ENCODE peak calls at places on chromosomes 4 and X, in five cellular contexts. One of them, this sample, is unnamed.

GRCh38 chr4:77994194-77994721 is 62.9 kb upstream of the FRAS1 start:
- DNase-seq in AG04449: peak; percentile 36
- DNase-seq in upper lobe of right lung: no peak
- DNase-seq in body of pancreas: peak; percentile 28
- DNase-seq in psoas muscle: no peak
- DNase-seq in this sample: peak; percentile 56

GRCh38 chr4:171812377-171813194 is 618 bp upstream of the GALNTL6 start:
- DNase-seq in AG04449: no peak
- DNase-seq in upper lobe of right lung: no peak
- DNase-seq in body of pancreas: no peak
- DNase-seq in psoas muscle: peak; percentile 11
- DNase-seq in this sample: no peak

GRCh38 chr4:173039617-173040176 is 128.9 kb upstream of the GALNT7 start:
- DNase-seq in AG04449: no peak
- DNase-seq in upper lobe of right lung: no peak
- DNase-seq in body of pancreas: no peak
- DNase-seq in psoas muscle: no peak
- DNase-seq in this sample: no peak

GRCh38 chrX:154323537-154323936 is 27.9 kb downstream of the TKTL1 start:
- DNase-seq in AG04449: no peak
- DNase-seq in upper lobe of right lung: no peak
- DNase-seq in body of pancreas: no peak
- DNase-seq in psoas muscle: no peak
- DNase-seq in this sample: no peak

GRCh38 chr4:89752932-89753598 is 83.9 kb downstream of the SNCA start:
- DNase-seq in AG04449: peak; percentile 64
- DNase-seq in upper lobe of right lung: no peak
- DNase-seq in body of pancreas: no peak
- DNase-seq in psoas muscle: no peak
- DNase-seq in this sample: peak; percentile 91

GRCh38 chr4:147480891-147481576 is at the start of gene EDNRA:
- DNase-seq in AG04449: no peak
- DNase-seq in upper lobe of right lung: peak; percentile 71
- DNase-seq in body of pancreas: no peak
- DNase-seq in psoas muscle: peak; percentile 25
- DNase-seq in this sample: no peak

GRCh38 chr4:159216834-159217233 is 114.0 kb downstream of the RAPGEF2 start:
- DNase-seq in AG04449: no peak
- DNase-seq in upper lobe of right lung: no peak
- DNase-seq in body of pancreas: no peak
- DNase-seq in psoas muscle: no peak
- DNase-seq in this sample: no peak

GRCh38 chr4:157023941-157024340 is 52.0 kb upstream of the GLRB start:
- DNase-seq in AG04449: no peak
- DNase-seq in upper lobe of right lung: no peak
- DNase-seq in body of pancreas: no peak
- DNase-seq in psoas muscle: no peak
- DNase-seq in this sample: no peak

GRCh38 chr4:121030151-121030550 is 42.2 kb downstream of the NDNF start:
- DNase-seq in AG04449: no peak
- DNase-seq in upper lobe of right lung: no peak
- DNase-seq in body of pancreas: no peak
- DNase-seq in psoas muscle: no peak
- DNase-seq in this sample: no peak

GRCh38 chr4:183797041-183797444 is 108.1 kb upstream of the STOX2 start:
- DNase-seq in AG04449: no peak
- DNase-seq in upper lobe of right lung: peak; percentile 87
- DNase-seq in body of pancreas: peak; percentile 45
- DNase-seq in psoas muscle: no peak
- DNase-seq in this sample: no peak

GRCh38 chrX:127459784-127460183 is 592.4 kb downstream of the ACTRT1 start:
- DNase-seq in AG04449: no peak
- DNase-seq in upper lobe of right lung: no peak
- DNase-seq in body of pancreas: no peak
- DNase-seq in psoas muscle: no peak
- DNase-seq in this sample: no peak

GRCh38 chrX:47191331-47191730 is 2.3 kb upstream of the UBA1 start:
- DNase-seq in AG04449: no peak
- DNase-seq in upper lobe of right lung: no peak
- DNase-seq in body of pancreas: peak; percentile 50
- DNase-seq in psoas muscle: no peak
- DNase-seq in this sample: no peak

GRCh38 chr4:185932491-185932890 is 120.5 kb upstream of the SORBS2 start:
- DNase-seq in AG04449: no peak
- DNase-seq in upper lobe of right lung: no peak
- DNase-seq in body of pancreas: no peak
- DNase-seq in psoas muscle: no peak
- DNase-seq in this sample: no peak

GRCh38 chr4:16759781-16760459 is 138.5 kb downstream of the LDB2 start:
- DNase-seq in AG04449: no peak
- DNase-seq in upper lobe of right lung: no peak
- DNase-seq in body of pancreas: no peak
- DNase-seq in psoas muscle: no peak
- DNase-seq in this sample: no peak

GRCh38 chrX:45719751-45720501 is 519.2 kb upstream of the DIPK2B start:
- DNase-seq in AG04449: no peak
- DNase-seq in upper lobe of right lung: no peak
- DNase-seq in body of pancreas: no peak
- DNase-seq in psoas muscle: no peak
- DNase-seq in this sample: no peak

GRCh38 chrX:69025802-69026301 is 139.4 kb downstream of the PJA1 start:
- DNase-seq in AG04449: no peak
- DNase-seq in upper lobe of right lung: no peak
- DNase-seq in body of pancreas: no peak
- DNase-seq in psoas muscle: no peak
- DNase-seq in this sample: no peak

GRCh38 chrX:83630662-83631061 is 122.6 kb downstream of the POU3F4 start:
- DNase-seq in AG04449: no peak
- DNase-seq in upper lobe of right lung: no peak
- DNase-seq in body of pancreas: no peak
- DNase-seq in psoas muscle: no peak
- DNase-seq in this sample: no peak

GRCh38 chr4:80731436-80731835 is 299.1 kb upstream of the BMP3 start:
- DNase-seq in AG04449: no peak
- DNase-seq in upper lobe of right lung: no peak
- DNase-seq in body of pancreas: no peak
- DNase-seq in psoas muscle: no peak
- DNase-seq in this sample: no peak

GRCh38 chr4:185061610-185062009 is 43.3 kb downstream of the HELT start:
- DNase-seq in AG04449: no peak
- DNase-seq in upper lobe of right lung: no peak
- DNase-seq in body of pancreas: no peak
- DNase-seq in psoas muscle: no peak
- DNase-seq in this sample: no peak

GRCh38 chr4:38075370-38076152 is 115.4 kb downstream of the PTTG2 start:
- DNase-seq in AG04449: no peak
- DNase-seq in upper lobe of right lung: no peak
- DNase-seq in body of pancreas: no peak
- DNase-seq in psoas muscle: no peak
- DNase-seq in this sample: no peak

GRCh38 chrX:153507484-153508178 is 9.8 kb upstream of the ATP2B3 start:
- DNase-seq in AG04449: no peak
- DNase-seq in upper lobe of right lung: peak; percentile 87
- DNase-seq in body of pancreas: peak; percentile 83
- DNase-seq in psoas muscle: peak; percentile 82
- DNase-seq in this sample: no peak

GRCh38 chr4:154617820-154618317 is 5.4 kb upstream of the FGG start:
- DNase-seq in AG04449: no peak
- DNase-seq in upper lobe of right lung: no peak
- DNase-seq in body of pancreas: no peak
- DNase-seq in psoas muscle: no peak
- DNase-seq in this sample: no peak

GRCh38 chrX:1451251-1451675 is 1.4 kb downstream of the ASMTL start:
- DNase-seq in AG04449: no peak
- DNase-seq in upper lobe of right lung: peak; percentile 44
- DNase-seq in body of pancreas: no peak
- DNase-seq in psoas muscle: no peak
- DNase-seq in this sample: no peak
- H3K4me3 ChIP-seq in AG04449: peak overlapping the region; percentile 93
- H3K4me3 ChIP-seq in upper lobe of right lung: no peak overlapping the region
- H3K4me3 ChIP-seq in body of pancreas: no peak overlapping the region
- H3K4me3 ChIP-seq in psoas muscle: no peak overlapping the region
- H3K4me3 ChIP-seq in this sample: peak overlapping the region; percentile 69

DNA sequence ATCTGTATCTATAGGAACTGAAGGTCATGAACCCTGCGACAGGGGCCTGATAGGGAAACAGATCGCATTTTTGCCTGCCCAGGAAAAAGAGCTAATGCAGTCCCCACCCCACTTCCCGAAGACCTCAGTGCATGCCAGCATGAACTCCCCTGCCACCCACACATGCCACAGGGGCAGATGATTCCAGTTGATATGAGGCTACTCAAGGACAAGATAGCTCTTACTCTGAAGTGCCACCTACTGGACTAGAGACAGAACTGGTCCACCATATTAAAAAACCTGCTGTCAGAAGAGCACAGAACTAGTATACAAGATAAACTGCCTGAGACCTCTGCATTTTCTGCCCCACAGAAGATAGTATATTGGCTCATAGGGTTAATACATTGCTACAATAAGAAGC is 68.0 kb downstream of the YIPF7 start:
- DNase-seq in AG04449: no peak
- DNase-seq in upper lobe of right lung: no peak
- DNase-seq in body of pancreas: no peak
- DNase-seq in psoas muscle: no peak
- DNase-seq in this sample: no peak
- TF ChIP-seq CTCF in AG04449: no peak
- TF ChIP-seq CTCF in upper lobe of right lung: no peak
- TF ChIP-seq CTCF in body of pancreas: no peak
- TF ChIP-seq CTCF in psoas muscle: no peak
- TF ChIP-seq CTCF in this sample: no peak

GRCh38 chr4:99090511-99090910 is 1.9 kb upstream of the ADH5 start:
- DNase-seq in AG04449: no peak
- DNase-seq in upper lobe of right lung: no peak
- DNase-seq in body of pancreas: no peak
- DNase-seq in psoas muscle: no peak
- DNase-seq in this sample: no peak
- H3K4me3 ChIP-seq in AG04449: no peak overlapping the region
- H3K4me3 ChIP-seq in upper lobe of right lung: peak overlapping the region; percentile 76
- H3K4me3 ChIP-seq in body of pancreas: no peak overlapping the region
- H3K4me3 ChIP-seq in psoas muscle: peak overlapping the region; percentile 90
- H3K4me3 ChIP-seq in this sample: peak overlapping the region; percentile 80

DNA sequence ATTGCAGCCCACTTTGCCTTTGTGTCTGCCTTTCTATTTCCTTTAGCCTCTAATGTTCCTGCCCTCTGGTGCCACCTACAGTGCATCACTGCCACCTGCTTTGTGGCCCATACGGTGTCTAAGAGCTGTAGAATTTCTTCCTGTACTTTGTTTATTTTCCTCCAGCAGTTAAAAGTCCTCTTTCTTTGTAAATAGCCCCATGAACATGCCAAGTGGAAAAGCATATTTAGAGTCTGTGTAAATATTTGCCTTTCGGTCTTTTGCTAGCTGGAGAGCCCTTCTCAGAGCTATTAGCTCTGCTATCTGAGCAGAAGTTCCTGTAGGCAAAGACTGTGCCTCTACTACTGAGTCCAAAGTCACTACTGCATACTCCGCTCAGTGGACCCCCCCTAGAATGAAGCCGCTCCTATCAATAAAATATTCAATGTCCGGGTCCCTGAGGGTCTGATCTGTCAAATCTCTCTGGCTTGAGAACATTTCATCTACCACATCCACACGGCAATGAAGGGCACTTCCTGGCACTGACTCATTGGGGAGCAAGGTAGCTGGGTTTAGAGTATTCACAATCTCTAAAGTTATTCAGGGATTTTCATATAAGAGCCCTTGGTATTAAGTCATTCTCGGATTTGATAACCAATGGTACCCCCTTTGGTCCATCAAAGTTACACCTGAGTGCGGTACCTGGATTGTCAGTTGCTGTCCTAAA is 36.3 kb downstream of the SULT1E1 start:
- DNase-seq in AG04449: no peak
- DNase-seq in upper lobe of right lung: peak; percentile 76
- DNase-seq in body of pancreas: peak; percentile 78
- DNase-seq in psoas muscle: no peak
- DNase-seq in this sample: no peak
- TF ChIP-seq CTCF in AG04449: peak; percentile 59
- TF ChIP-seq CTCF in upper lobe of right lung: peak; percentile 54
- TF ChIP-seq CTCF in body of pancreas: peak; percentile 49
- TF ChIP-seq CTCF in psoas muscle: no peak
- TF ChIP-seq CTCF in this sample: peak; percentile 37

DNA sequence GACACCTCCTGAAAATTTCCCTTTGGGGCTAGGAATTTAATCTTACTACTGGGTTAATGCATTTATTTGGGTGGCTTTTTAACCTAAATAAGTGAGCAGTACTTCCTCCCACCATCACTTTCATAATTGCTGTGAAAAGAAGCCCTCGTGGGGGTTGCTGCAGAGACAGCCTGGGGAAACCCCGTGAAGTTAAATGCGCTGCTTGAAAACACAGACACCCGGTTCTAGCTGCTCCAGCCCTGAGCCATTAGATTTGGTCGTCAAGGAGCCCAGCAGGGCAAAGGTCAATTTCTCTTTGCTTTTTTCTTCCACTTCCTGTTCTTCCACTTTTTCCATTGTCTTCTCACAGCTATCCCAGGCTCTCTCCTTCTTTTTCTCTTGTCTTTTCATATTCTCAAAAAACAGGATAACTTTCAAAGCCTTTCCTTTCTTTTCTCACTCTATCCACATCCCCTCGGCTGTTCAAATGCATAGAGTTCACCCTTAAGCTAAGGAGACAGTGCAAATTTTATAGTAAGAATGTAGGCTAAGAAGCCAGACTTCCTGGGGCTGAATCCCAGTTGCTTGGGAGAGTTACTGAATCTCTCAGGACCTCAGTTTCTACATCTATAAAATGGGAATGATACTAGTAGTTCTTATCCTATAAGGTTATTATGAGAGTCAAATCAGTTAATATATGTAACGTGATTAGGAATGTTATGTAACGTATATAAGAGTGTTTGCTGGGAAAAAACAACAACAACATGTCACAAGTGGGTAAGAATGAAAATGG is 91.5 kb upstream of the ZNF827 start:
- DNase-seq in AG04449: no peak
- DNase-seq in upper lobe of right lung: no peak
- DNase-seq in body of pancreas: peak; percentile 15
- DNase-seq in psoas muscle: no peak
- DNase-seq in this sample: no peak
- H3K4me3 ChIP-seq in AG04449: no peak overlapping the region
- H3K4me3 ChIP-seq in upper lobe of right lung: no peak overlapping the region
- H3K4me3 ChIP-seq in body of pancreas: no peak overlapping the region
- H3K4me3 ChIP-seq in psoas muscle: no peak overlapping the region
- H3K4me3 ChIP-seq in this sample: no peak overlapping the region

DNA sequence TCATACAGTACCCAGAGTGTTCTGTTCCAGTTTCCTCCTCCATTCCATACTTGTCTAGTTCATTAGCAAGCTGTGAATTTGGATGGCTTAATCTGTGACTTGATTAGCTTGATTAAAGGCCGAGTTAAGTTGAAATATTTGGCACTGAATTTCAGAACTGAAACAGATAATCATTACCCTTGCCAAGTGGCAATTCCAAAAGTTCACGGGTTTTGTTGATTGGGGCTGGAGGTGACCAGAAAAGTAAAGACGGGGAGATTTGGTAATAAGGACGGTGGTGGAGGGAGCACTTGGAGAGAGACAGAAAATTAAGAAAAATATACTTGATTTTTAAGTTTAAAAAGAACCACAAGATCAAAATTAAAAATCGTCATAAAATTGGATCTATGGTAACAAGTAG is 21.9 kb upstream of the KLHL2 start:
- DNase-seq in AG04449: no peak
- DNase-seq in upper lobe of right lung: no peak
- DNase-seq in body of pancreas: no peak
- DNase-seq in psoas muscle: no peak
- DNase-seq in this sample: no peak
- TF ChIP-seq CTCF in AG04449: no peak
- TF ChIP-seq CTCF in upper lobe of right lung: no peak
- TF ChIP-seq CTCF in body of pancreas: no peak
- TF ChIP-seq CTCF in psoas muscle: no peak
- TF ChIP-seq CTCF in this sample: no peak